ENCODE peak calls at places on chromosomes 13 and 19, in nine cellular contexts. N, L, M, D, K, F, T, Q and C are unnamed samples.

GRCh38 chr13:27194895-27195764 is 23.5 kb upstream of the USP12 start:
- DNase-seq in N (no peak), L (no peak), M (no peak), D (no peak), K (no peak), F (no peak), T (peak), Q (no peak), C (peak)

GRCh38 chr19:18408053-18408476 is 10.6 kb upstream of the LRRC25 start:
- DNase-seq in N (no peak), L (no peak), M (peak), D (no peak), K (no peak), F (no peak), T (no peak), Q (no peak), C (no peak)

GRCh38 chr13:46756977-46757376 is 40.0 kb downstream of the ESD start:
- DNase-seq in N (no peak), L (no peak), M (no peak), D (no peak), K (no peak), F (no peak), T (no peak), Q (no peak), C (no peak)

GRCh38 chr13:107395927-107396757 is 819.2 kb downstream of the LIG4 start:
- DNase-seq in N (no peak), L (no peak), M (no peak), D (no peak), K (no peak), F (no peak), T (no peak), Q (no peak), C (no peak)

GRCh38 chr19:1473424-1473851 is 5.6 kb downstream of the C19orf25 start:
- DNase-seq in N (no peak), L (no peak), M (no peak), D (no peak), K (no peak), F (no peak), T (no peak), Q (no peak), C (no peak)

GRCh38 chr19:51116736-51117135 is 8.0 kb upstream of the SIGLEC9 start:
- DNase-seq in N (no peak), L (no peak), M (no peak), D (no peak), K (no peak), F (no peak), T (no peak), Q (no peak), C (no peak)

GRCh38 chr13:114235697-114236096 is 1.0 kb downstream of the CDC16 start:
- DNase-seq in N (no peak), L (no peak), M (no peak), D (no peak), K (no peak), F (no peak), T (no peak), Q (no peak), C (no peak)

GRCh38 chr19:29499921-29500590 is 25.7 kb upstream of the VSTM2B start:
- DNase-seq in N (no peak), L (no peak), M (no peak), D (no peak), K (peak), F (no peak), T (no peak), Q (no peak), C (no peak)

GRCh38 chr19:36605101-36605838 is at the start of gene ZNF382:
- DNase-seq in N (peak), L (peak), M (peak), D (peak), K (peak), F (peak), T (peak), Q (peak), C (no peak)

GRCh38 chr19:10817291-10818038 is 18.5 kb downstream of the TMED1 start:
- DNase-seq in N (no peak), L (no peak), M (no peak), D (peak), K (no peak), F (no peak), T (peak), Q (no peak), C (no peak)

GRCh38 chr13:101706651-101707050 is 254.2 kb downstream of the ITGBL1 start:
- DNase-seq in N (no peak), L (no peak), M (peak), D (no peak), K (no peak), F (no peak), T (peak), Q (no peak), C (no peak)

GRCh38 chr13:105464249-105464648 is 1071.2 kb downstream of the EFNB2 start:
- DNase-seq in N (no peak), L (no peak), M (no peak), D (no peak), K (no peak), F (no peak), T (no peak), Q (no peak), C (no peak)

GRCh38 chr19:39795001-39795400 is 16.3 kb downstream of the LEUTX start:
- DNase-seq in N (no peak), L (no peak), M (no peak), D (no peak), K (no peak), F (no peak), T (no peak), Q (no peak), C (no peak)

GRCh38 chr13:94585543-94586101 is 10.3 kb downstream of the TGDS start:
- DNase-seq in N (no peak), L (no peak), M (no peak), D (no peak), K (no peak), F (no peak), T (no peak), Q (no peak), C (no peak)

GRCh38 chr13:51237887-51238286 is 15.7 kb downstream of the FAM124A start:
- DNase-seq in N (no peak), L (no peak), M (no peak), D (no peak), K (no peak), F (no peak), T (no peak), Q (no peak), C (no peak)

GRCh38 chr19:51246153-51246552 is 4.7 kb upstream of the SIGLECL1 start:
- DNase-seq in N (no peak), L (no peak), M (no peak), D (no peak), K (no peak), F (no peak), T (no peak), Q (no peak), C (no peak)

GRCh38 chr13:49113526-49114286 is 106.4 kb upstream of the MLNR start:
- DNase-seq in N (no peak), L (no peak), M (no peak), D (no peak), K (no peak), F (no peak), T (no peak), Q (no peak), C (no peak)

GRCh38 chr19:17385878-17386611 is 8.0 kb downstream of the CCDC194 start:
- DNase-seq in N (peak), L (no peak), M (peak), D (no peak), K (no peak), F (peak), T (no peak), Q (peak), C (no peak)

GRCh38 chr19:16559896-16560295 is 12.3 kb downstream of the SLC35E1 start:
- DNase-seq in N (no peak), L (no peak), M (no peak), D (no peak), K (no peak), F (no peak), T (no peak), Q (no peak), C (no peak)

GRCh38 chr19:16200038-16200775 is 2.5 kb downstream of the AP1M1 start:
- DNase-seq in N (no peak), L (no peak), M (no peak), D (no peak), K (no peak), F (no peak), T (no peak), Q (no peak), C (no peak)

GRCh38 chr13:29908411-29908810 is 58.0 kb upstream of the UBL3 start:
- DNase-seq in N (no peak), L (no peak), M (no peak), D (no peak), K (no peak), F (no peak), T (no peak), Q (no peak), C (no peak)

GRCh38 chr13:45339867-45340266 is 1.1 kb downstream of the TPT1 start:
- DNase-seq in N (no peak), L (no peak), M (no peak), D (no peak), K (no peak), F (peak), T (no peak), Q (no peak), C (no peak)

GRCh38 chr13:52713894-52714293 is 25.7 kb downstream of the CNMD start:
- DNase-seq in N (no peak), L (no peak), M (no peak), D (no peak), K (no peak), F (no peak), T (no peak), Q (no peak), C (no peak)

GRCh38 chr19:35254341-35255297 is 5.8 kb downstream of the LSR start:
- DNase-seq in N (no peak), L (no peak), M (no peak), D (no peak), K (no peak), F (no peak), T (no peak), Q (no peak), C (no peak)

GRCh38 chr19:17775245-17775927 is 19.6 kb upstream of the B3GNT3 start:
- DNase-seq in N (peak), L (no peak), M (peak), D (no peak), K (no peak), F (peak), T (no peak), Q (no peak), C (no peak)

GRCh38 chr19:49340865-49341718 is 5.9 kb downstream of the CD37 start:
- DNase-seq in N (no peak), L (no peak), M (no peak), D (no peak), K (no peak), F (no peak), T (no peak), Q (no peak), C (no peak)

GRCh38 chr13:45823583-45823982 is 28.0 kb downstream of the SIAH3 start:
- DNase-seq in N (no peak), L (no peak), M (no peak), D (no peak), K (no peak), F (no peak), T (no peak), Q (no peak), C (no peak)

GRCh38 chr19:19550454-19550842 is 12.4 kb downstream of the CILP2 start:
- DNase-seq in N (no peak), L (no peak), M (no peak), D (no peak), K (no peak), F (no peak), T (no peak), Q (no peak), C (no peak)

GRCh38 chr13:30071890-30072817 is 221.7 kb upstream of the UBL3 start:
- DNase-seq in N (no peak), L (no peak), M (no peak), D (no peak), K (no peak), F (no peak), T (no peak), Q (no peak), C (no peak)

GRCh38 chr13:36998624-36999041 is 507 bp downstream of the ALG5 start:
- DNase-seq in N (peak), L (no peak), M (peak), D (no peak), K (no peak), F (peak), T (no peak), Q (no peak), C (no peak)

GRCh38 chr13:41520699-41521630 is 63.6 kb downstream of the RGCC start:
- DNase-seq in N (no peak), L (no peak), M (no peak), D (no peak), K (no peak), F (no peak), T (no peak), Q (no peak), C (no peak)

GRCh38 chr19:932647-933552 is 7.1 kb downstream of the ARID3A start:
- DNase-seq in N (no peak), L (no peak), M (peak), D (no peak), K (no peak), F (no peak), T (peak), Q (no peak), C (no peak)